ENCODE peak calls at places on chromosomes 4 and X, in five cellular contexts. N is NCI-H1105 treated with DMSO at 0.1 percent for 48 hours, A is GM19239, V is NCI-H1092 treated with DMSO at 0.1 percent for 48 hours, M is NAMALWA. I is an unnamed sample.

GRCh38 chrX:30483996-30484395 is 93.6 kb downstream of the TASL start:
- DNase-seq in N (no peak), A (no peak), V (no peak), M (no peak), I (peak; percentile 66)

GRCh38 chr4:48162162-48162561 is 28.1 kb upstream of the TXK start:
- DNase-seq in N (no peak), A (no peak), V (no peak), M (no peak), I (no peak)

GRCh38 chr4:73308286-73308685 is 49.7 kb upstream of the ANKRD17 start:
- DNase-seq in N (peak; percentile 9), A (no peak), V (peak; percentile 57), M (peak; percentile 65), I (peak; percentile 18)

GRCh38 chr4:173834151-173834550 is 304.1 kb upstream of the HAND2 start:
- DNase-seq in N (no peak), A (no peak), V (no peak), M (peak; percentile 30), I (no peak)

GRCh38 chrX:138756234-138756633 is 44.7 kb upstream of the FGF13 start:
- DNase-seq in N (no peak), A (no peak), V (no peak), M (no peak), I (no peak)

GRCh38 chr4:6972911-6973310 is 63.3 kb downstream of the TBC1D14 start:
- DNase-seq in N (no peak), A (no peak), V (no peak), M (no peak), I (no peak)

GRCh38 chr4:94444771-94445170 is 7.0 kb upstream of the PDLIM5 start:
- DNase-seq in N (no peak), A (no peak), V (no peak), M (no peak), I (no peak)

GRCh38 chrX:3346436-3347329 is at the start of gene MXRA5:
- DNase-seq in N (no peak), A (no peak), V (no peak), M (no peak), I (no peak)

GRCh38 chr4:88514557-88515511 is 8.7 kb downstream of the PYURF start:
- DNase-seq in N (no peak), A (no peak), V (peak; percentile 13), M (no peak), I (no peak)

GRCh38 chr4:165201806-165202205 is 5.6 kb upstream of the KLHL2 start:
- DNase-seq in N (no peak), A (no peak), V (no peak), M (no peak), I (no peak)

GRCh38 chr4:44716597-44716996 is 9.8 kb downstream of the GNPDA2 start:
- DNase-seq in N (no peak), A (no peak), V (no peak), M (no peak), I (no peak)

GRCh38 chrX:65874765-65875164 is 165.1 kb downstream of the VSIG4 start:
- DNase-seq in N (no peak), A (no peak), V (no peak), M (no peak), I (no peak)

GRCh38 chrX:153474718-153475117 is 4.3 kb upstream of the HAUS7 start:
- DNase-seq in N (no peak), A (no peak), V (peak; percentile 39), M (no peak), I (no peak)

GRCh38 chr4:77652237-77652897 is 46.7 kb downstream of the CXCL13 start:
- DNase-seq in N (no peak), A (no peak), V (no peak), M (peak; percentile 7), I (no peak)

GRCh38 chr4:110296892-110297291 is 98.5 kb upstream of the ELOVL6 start:
- DNase-seq in N (no peak), A (no peak), V (no peak), M (no peak), I (peak; percentile 60)

GRCh38 chrX:153774576-153775292 is 6.1 kb upstream of the SRPK3 start:
- DNase-seq in N (no peak), A (no peak), V (no peak), M (no peak), I (no peak)

GRCh38 chr4:184424993-184425758 is 49.2 kb downstream of the IRF2 start:
- DNase-seq in N (no peak), A (no peak), V (no peak), M (no peak), I (no peak)

GRCh38 chr4:30116401-30116800 is 603.8 kb upstream of the PCDH7 start:
- DNase-seq in N (no peak), A (no peak), V (no peak), M (no peak), I (no peak)

GRCh38 chr4:147530723-147531122 is 49.8 kb downstream of the EDNRA start:
- DNase-seq in N (no peak), A (no peak), V (no peak), M (no peak), I (no peak)

GRCh38 chr4:156799121-156799589 is 172.4 kb downstream of the PDGFC start:
- DNase-seq in N (no peak), A (no peak), V (no peak), M (no peak), I (no peak)

GRCh38 chr4:158895797-158896442 is 127.1 kb downstream of the FNIP2 start:
- DNase-seq in N (no peak), A (no peak), V (no peak), M (peak; percentile 54), I (no peak)

GRCh38 chr4:41538017-41538733 is at the start of gene LIMCH1:
- DNase-seq in N (no peak), A (no peak), V (no peak), M (no peak), I (no peak)

I was measured in GM12865.